ENCODE peak calls at places on chromosome 4, in five cellular contexts. L is CD8-positive, alpha-beta T cell; D is heart left ventricle; R is astrocyte of the cerebellum; W is HFF-Myc. S is an unnamed sample.

GRCh38 chr4:15636818-15637217 is 18.3 kb downstream of the FBXL5 start:
- DNase-seq in L (no peak), D (no peak), R (no peak), W (no peak), S (no peak)

GRCh38 chr4:181372014-181372413 is 871.2 kb upstream of the TENM3 start:
- DNase-seq in L (no peak), D (no peak), R (no peak), W (no peak), S (no peak)

GRCh38 chr4:7066006-7066405 is 1.9 kb downstream of the GRPEL1 start:
- DNase-seq in L (no peak), D (no peak), R (no peak), W (no peak), S (no peak)

GRCh38 chr4:10333942-10334341 is 123.3 kb downstream of the ZNF518B start:
- DNase-seq in L (no peak), D (no peak), R (no peak), W (no peak), S (no peak)

GRCh38 chr4:122652379-122652778 is 31.5 kb upstream of the IL21 start:
- DNase-seq in L (peak), D (no peak), R (peak), W (no peak), S (no peak)

GRCh38 chr4:175376287-175376977 is 435.6 kb downstream of the GPM6A start:
- DNase-seq in L (no peak), D (no peak), R (no peak), W (no peak), S (no peak)

GRCh38 chr4:137664416-137664815 is 132.1 kb upstream of the PCDH18 start:
- DNase-seq in L (no peak), D (no peak), R (no peak), W (peak), S (no peak)

GRCh38 chr4:123073650-123074049 is 151.3 kb upstream of the NUDT6 start:
- DNase-seq in L (no peak), D (no peak), R (no peak), W (no peak), S (no peak)

GRCh38 chr4:17721496-17722360 is 59.7 kb downstream of the FAM184B start:
- DNase-seq in L (no peak), D (no peak), R (no peak), W (no peak), S (no peak)

GRCh38 chr4:98150092-98150761 is 7.0 kb upstream of the STPG2 start:
- DNase-seq in L (no peak), D (no peak), R (peak), W (no peak), S (no peak)

GRCh38 chr4:88320780-88321373 is 36.5 kb upstream of the PPM1K start:
- DNase-seq in L (peak), D (no peak), R (peak), W (no peak), S (no peak)

GRCh38 chr4:48275694-48276093 is 6.1 kb upstream of the TEC start:
- DNase-seq in L (no peak), D (no peak), R (no peak), W (no peak), S (no peak)

GRCh38 chr4:24763631-24764302 is 31.6 kb upstream of the SOD3 start:
- DNase-seq in L (no peak), D (no peak), R (no peak), W (no peak), S (no peak)

GRCh38 chr4:138186264-138186663 is 55.9 kb downstream of the SLC7A11 start:
- DNase-seq in L (no peak), D (no peak), R (no peak), W (no peak), S (no peak)

GRCh38 chr4:188554413-188554812 is 415.2 kb downstream of the TRIML1 start:
- DNase-seq in L (no peak), D (no peak), R (no peak), W (no peak), S (no peak)

GRCh38 chr4:153082322-153083301 is 121.6 kb upstream of the TRIM2 start:
- DNase-seq in L (no peak), D (no peak), R (no peak), W (no peak), S (no peak)

GRCh38 chr4:5998333-5998936 is 19.8 kb downstream of the C4orf50 start:
- DNase-seq in L (peak), D (peak), R (peak), W (peak), S (peak)

GRCh38 chr4:1241466-1241935 is 7.4 kb downstream of the CTBP1 start:
- DNase-seq in L (no peak), D (no peak), R (no peak), W (no peak), S (peak)

GRCh38 chr4:153296424-153296823 is 48.1 kb upstream of the MND1 start:
- DNase-seq in L (no peak), D (no peak), R (peak), W (no peak), S (no peak)

GRCh38 chr4:73606465-73606974 is 13.7 kb downstream of the RASSF6 start:
- DNase-seq in L (no peak), D (no peak), R (no peak), W (no peak), S (no peak)

GRCh38 chr4:153539058-153539826 is 73.1 kb downstream of the TMEM131L start:
- DNase-seq in L (no peak), D (no peak), R (no peak), W (no peak), S (no peak)

GRCh38 chr4:762211-763190 is 56.9 kb downstream of the PCGF3 start:
- DNase-seq in L (no peak), D (no peak), R (peak), W (no peak), S (no peak)

GRCh38 chr4:120853101-120853940 is 69.2 kb downstream of the PRDM5 start:
- DNase-seq in L (no peak), D (no peak), R (no peak), W (no peak), S (no peak)

GRCh38 chr4:161714022-161714751 is 449.6 kb downstream of the FSTL5 start:
- DNase-seq in L (no peak), D (no peak), R (peak), W (peak), S (no peak)

GRCh38 chr4:33737721-33738120 is 2506.6 kb downstream of the ARAP2 start:
- DNase-seq in L (no peak), D (no peak), R (no peak), W (no peak), S (no peak)

GRCh38 chr4:166165829-166166420 is 292.9 kb downstream of the TLL1 start:
- DNase-seq in L (no peak), D (no peak), R (peak), W (peak), S (no peak)

GRCh38 chr4:77734928-77735327 is 84.2 kb downstream of the CNOT6L start:
- DNase-seq in L (peak), D (no peak), R (peak), W (peak), S (no peak)

GRCh38 chr4:2937986-2938385 is 25.2 kb downstream of the NOP14 start:
- DNase-seq in L (no peak), D (no peak), R (no peak), W (no peak), S (peak)

GRCh38 chr4:123603165-123603564 is 206.6 kb downstream of the SPRY1 start:
- DNase-seq in L (no peak), D (no peak), R (no peak), W (no peak), S (no peak)

GRCh38 chr4:6372649-6373525 is 99.5 kb downstream of the PPP2R2C start:
- DNase-seq in L (no peak), D (no peak), R (no peak), W (no peak), S (no peak)

GRCh38 chr4:2583517-2583916 is 47.1 kb downstream of the FAM193A start:
- DNase-seq in L (no peak), D (no peak), R (no peak), W (no peak), S (no peak)

GRCh38 chr4:8101213-8101781 is 57.3 kb downstream of the ABLIM2 start:
- DNase-seq in L (no peak), D (no peak), R (no peak), W (no peak), S (no peak)

GRCh38 chr4:83011779-83012630 is 1.4 kb upstream of the LIN54 start:
- DNase-seq in L (peak), D (peak), R (no peak), W (no peak), S (no peak)

GRCh38 chr4:184728858-184729257 is 5.0 kb downstream of the CENPU start:
- DNase-seq in L (no peak), D (no peak), R (peak), W (no peak), S (no peak)

GRCh38 chr4:184727430-184727829 is 6.5 kb downstream of the CENPU start:
- DNase-seq in L (no peak), D (no peak), R (no peak), W (no peak), S (no peak)

GRCh38 chr4:184732126-184732525 is 1.8 kb downstream of the CENPU start:
- DNase-seq in L (no peak), D (no peak), R (no peak), W (no peak), S (no peak)

GRCh38 chr4:184733654-184734524 is at the start of gene CENPU:
- DNase-seq in L (peak), D (peak), R (peak), W (peak), S (peak)

GRCh38 chr4:184731056-184731455 is 2.8 kb downstream of the CENPU start:
- DNase-seq in L (no peak), D (no peak), R (no peak), W (no peak), S (no peak)
- H3K4me3 ChIP-seq in L (no peak), D (no peak), R (no peak), W (no peak), S (no peak)

GRCh38 chr4:145719752-145720624 is 40.0 kb downstream of the C4orf51 start:
- DNase-seq in L (peak), D (no peak), R (no peak), W (no peak), S (no peak)
- H3K4me3 ChIP-seq in L (no peak), D (no peak), R (no peak), W (no peak), S (no peak)

DNA sequence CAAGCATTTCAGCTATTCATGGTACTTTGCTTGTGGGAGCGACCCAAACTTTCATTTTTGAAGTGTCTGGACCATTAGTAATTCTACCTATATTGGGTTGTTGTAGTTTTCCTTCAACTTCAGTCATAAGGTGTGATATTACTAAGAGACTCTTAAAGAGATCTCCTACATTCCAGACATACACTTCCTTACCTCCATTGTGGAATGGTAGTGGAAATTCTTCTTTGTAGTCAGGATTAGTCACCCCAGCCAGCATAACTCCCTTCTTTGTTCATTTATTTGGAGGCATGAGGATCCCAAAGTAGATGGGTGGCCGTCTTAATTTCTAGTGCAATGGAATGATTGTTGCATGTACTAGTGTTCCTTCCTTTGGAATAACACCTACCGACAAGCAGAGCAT is 991.4 kb downstream of the ARAP2 start:
- DNase-seq in L (no peak), D (no peak), R (no peak), W (no peak), S (no peak)
- H3K4me3 ChIP-seq in L (no peak), D (no peak), R (no peak), W (no peak), S (no peak)

GRCh38 chr4:101515566-101515965 is 168.2 kb upstream of the PPP3CA start:
- DNase-seq in L (no peak), D (no peak), R (no peak), W (no peak), S (no peak)
- H3K4me3 ChIP-seq in L (no peak), D (no peak), R (no peak), W (no peak), S (no peak)

GRCh38 chr4:56272946-56273728 is 114.2 kb downstream of the AASDH start:
- DNase-seq in L (no peak), D (no peak), R (no peak), W (no peak), S (no peak)
- H3K4me3 ChIP-seq in L (no peak), D (no peak), R (no peak), W (no peak), S (no peak)

GRCh38 chr4:39032218-39033085 is at the start of gene TMEM156:
- DNase-seq in L (no peak), D (no peak), R (no peak), W (no peak), S (no peak)
- H3K4me3 ChIP-seq in L (peak), D (no peak), R (no peak), W (no peak), S (no peak)

S was measured in suprapubic skin.